ENCODE peak calls at places on chromosome 17, in four cellular contexts. X is GM23338, H is body of pancreas, O is cardiac muscle cell. M is an unnamed sample.

GRCh38 chr17:35727635-35728034 is 3.8 kb upstream of the RASL10B start:
- DNase-seq in X (no peak), H (no peak), O (no peak), M (no peak)

GRCh38 chr17:14301279-14301760 is 439 bp downstream of the HS3ST3B1 start:
- DNase-seq in X (peak; percentile 53), H (no peak), O (no peak), M (no peak)

GRCh38 chr17:9291912-9292562 is 270.7 kb downstream of the NTN1 start:
- DNase-seq in X (peak; percentile 60), H (peak; percentile 46), O (peak; percentile 20), M (no peak)

GRCh38 chr17:36036240-36036639 is 18.5 kb upstream of the CCL23 start:
- DNase-seq in X (no peak), H (no peak), O (no peak), M (no peak)

GRCh38 chr17:56638536-56639177 is 45.2 kb downstream of the NOG start:
- DNase-seq in X (no peak), H (no peak), O (no peak), M (no peak)

GRCh38 chr17:44599298-44600175 is 42.3 kb downstream of the FZD2 start:
- DNase-seq in X (peak; percentile 44), H (peak; percentile 20), O (peak; percentile 98), M (no peak)

GRCh38 chr17:3768786-3769185 is 32.2 kb downstream of the ITGAE start:
- DNase-seq in X (no peak), H (no peak), O (no peak), M (no peak)

GRCh38 chr17:41665566-41666335 is 22.9 kb upstream of the EIF1 start:
- DNase-seq in X (peak; percentile 91), H (peak; percentile 91), O (peak; percentile 88), M (peak; percentile 95)

GRCh38 chr17:61635913-61636432 is 45.0 kb upstream of the NACA2 start:
- DNase-seq in X (peak; percentile 76), H (peak; percentile 49), O (peak; percentile 78), M (no peak)

DNA sequence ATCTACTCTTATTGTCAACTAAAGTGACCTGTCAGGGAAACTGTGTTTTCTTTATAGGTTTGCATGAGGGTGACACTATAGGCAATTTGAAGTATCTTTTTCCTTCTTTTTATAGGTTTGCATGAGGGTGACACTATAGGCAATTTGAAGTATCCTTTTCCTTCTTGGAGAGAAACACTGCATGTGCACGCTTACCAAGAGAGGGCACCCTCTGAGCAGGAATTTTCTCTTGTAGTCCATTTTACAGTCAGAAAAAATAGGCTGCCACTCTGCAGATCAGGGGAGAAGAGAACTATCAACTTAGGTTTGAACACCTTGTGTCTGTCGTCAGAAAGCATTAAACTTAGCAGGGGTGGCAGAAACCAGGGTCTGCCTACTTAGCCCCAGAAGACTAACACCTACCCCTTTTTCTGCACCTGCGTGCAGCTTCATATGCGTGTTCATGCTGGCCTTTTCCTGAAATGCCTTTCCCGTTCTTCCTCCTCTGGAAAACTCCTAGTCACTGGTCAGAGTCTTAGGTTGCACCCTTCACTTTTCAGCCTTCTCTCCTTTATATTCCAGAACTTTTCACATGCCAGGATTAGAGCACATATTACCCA is 16.4 kb upstream of the SMIM36 start:
- DNase-seq in X (peak; percentile 75), H (no peak), O (peak; percentile 80), M (no peak)
- TF ChIP-seq CTCF in X (peak; percentile 75), H (no peak), O (peak; percentile 78), M (peak; percentile 59)

DNA sequence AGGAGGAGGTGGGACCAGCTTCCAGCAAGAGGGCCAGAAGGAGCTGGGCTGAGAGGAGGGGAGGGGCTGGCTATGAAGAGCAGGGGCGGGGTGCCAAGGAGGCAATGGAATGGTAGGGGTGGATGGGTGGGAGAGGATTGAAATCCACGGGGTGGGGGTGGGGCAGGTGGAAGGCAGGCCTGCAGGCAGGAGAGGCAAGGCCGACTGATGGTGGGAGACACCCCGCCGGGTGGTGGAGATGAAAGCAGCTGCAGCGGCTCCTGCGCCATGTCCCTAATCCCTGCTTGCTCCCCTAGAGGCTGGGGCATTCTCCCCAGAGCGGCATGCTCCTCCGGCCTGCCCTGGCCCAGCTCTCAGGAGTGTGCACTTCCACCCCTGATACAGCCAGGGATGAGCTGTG is 27.8 kb upstream of the TAC4 start:
- DNase-seq in X (peak; percentile 57), H (no peak), O (no peak), M (no peak)
- TF ChIP-seq CTCF in X (no peak), H (no peak), O (no peak), M (no peak)

DNA sequence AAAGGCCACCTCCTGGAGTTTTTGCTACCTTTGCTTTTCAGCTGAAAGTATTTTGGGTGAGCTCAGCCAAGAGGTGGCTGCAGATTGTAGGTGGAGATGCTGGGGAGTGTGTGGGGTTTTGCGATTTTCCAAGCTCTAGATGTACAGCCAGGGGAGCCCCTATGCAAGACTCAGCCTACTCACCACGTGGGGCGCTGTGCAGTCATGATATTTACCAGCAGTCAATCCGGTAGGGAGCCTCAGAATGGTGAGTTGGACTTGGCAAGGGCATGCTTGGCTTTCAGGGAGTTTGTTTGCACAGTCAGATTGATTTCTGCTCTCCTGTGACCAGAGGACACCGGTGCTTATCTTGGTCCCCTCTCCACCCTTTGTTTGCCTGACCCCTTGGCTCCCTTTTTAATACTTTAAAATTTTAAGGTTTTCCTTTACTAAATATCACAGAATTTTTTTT is 175.3 kb downstream of the UTP18 start:
- DNase-seq in X (peak; percentile 79), H (peak; percentile 77), O (peak; percentile 24), M (peak; percentile 61)
- TF ChIP-seq CTCF in X (peak; percentile 69), H (peak; percentile 12), O (peak; percentile 28), M (peak; percentile 34)

DNA sequence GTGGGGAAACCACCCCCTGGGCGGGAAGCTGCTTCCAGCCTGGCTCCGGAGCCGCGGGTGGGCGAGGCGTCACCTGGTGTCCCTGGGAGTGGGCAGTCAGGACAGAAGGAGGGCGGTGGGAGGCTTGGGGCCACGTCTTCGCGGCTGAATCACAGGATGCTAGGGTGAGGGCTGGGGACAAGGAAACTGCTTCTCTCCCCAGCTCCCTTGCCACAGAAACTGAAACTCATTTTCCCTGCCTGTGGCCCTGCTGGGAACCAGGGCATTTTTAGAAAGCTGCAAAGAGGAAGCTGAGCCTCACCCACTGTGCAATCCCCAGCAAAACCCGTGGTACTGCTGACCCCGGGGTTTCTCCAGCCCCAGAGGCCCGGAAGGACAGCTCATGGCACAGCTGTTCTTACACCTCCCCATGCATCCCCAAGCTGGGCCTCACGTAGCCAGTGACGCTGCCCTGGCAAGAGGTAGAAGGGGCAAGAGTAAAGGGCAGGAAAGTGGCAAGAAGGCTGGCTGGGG is 8.2 kb downstream of the RHBDF2 start:
- DNase-seq in X (no peak), H (no peak), O (peak; percentile 80), M (peak; percentile 88)
- TF ChIP-seq CTCF in X (no peak), H (no peak), O (no peak), M (no peak)

GRCh38 chr17:63832455-63832854 is 5.0 kb upstream of the FTSJ3 start:
- DNase-seq in X (peak; percentile 30), H (no peak), O (no peak), M (no peak)
- TF ChIP-seq CTCF in X (no peak), H (no peak), O (no peak), M (no peak)

DNA sequence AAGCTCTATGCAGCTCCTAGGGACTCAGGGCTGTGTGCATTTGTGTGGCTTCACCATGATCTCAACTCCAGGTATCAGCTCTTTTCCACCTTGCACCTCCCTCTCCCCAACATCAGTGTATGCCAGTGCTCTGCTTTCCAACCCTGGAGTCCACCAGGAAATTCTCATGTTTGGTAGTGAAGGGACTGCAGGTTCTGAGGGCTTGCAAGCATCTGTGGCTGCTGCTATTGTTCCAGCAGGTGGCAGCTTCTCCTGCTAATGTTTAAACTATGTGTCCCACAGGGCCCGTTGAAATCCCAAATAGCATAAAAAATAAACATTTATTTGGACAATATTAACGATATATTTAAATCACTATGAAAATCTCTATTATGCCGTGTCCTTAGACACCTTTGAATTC is 82.0 kb downstream of the RGS9 start:
- DNase-seq in X (no peak), H (no peak), O (no peak), M (no peak)
- TF ChIP-seq CTCF in X (peak; percentile 23), H (no peak), O (peak; percentile 29), M (no peak)

DNA sequence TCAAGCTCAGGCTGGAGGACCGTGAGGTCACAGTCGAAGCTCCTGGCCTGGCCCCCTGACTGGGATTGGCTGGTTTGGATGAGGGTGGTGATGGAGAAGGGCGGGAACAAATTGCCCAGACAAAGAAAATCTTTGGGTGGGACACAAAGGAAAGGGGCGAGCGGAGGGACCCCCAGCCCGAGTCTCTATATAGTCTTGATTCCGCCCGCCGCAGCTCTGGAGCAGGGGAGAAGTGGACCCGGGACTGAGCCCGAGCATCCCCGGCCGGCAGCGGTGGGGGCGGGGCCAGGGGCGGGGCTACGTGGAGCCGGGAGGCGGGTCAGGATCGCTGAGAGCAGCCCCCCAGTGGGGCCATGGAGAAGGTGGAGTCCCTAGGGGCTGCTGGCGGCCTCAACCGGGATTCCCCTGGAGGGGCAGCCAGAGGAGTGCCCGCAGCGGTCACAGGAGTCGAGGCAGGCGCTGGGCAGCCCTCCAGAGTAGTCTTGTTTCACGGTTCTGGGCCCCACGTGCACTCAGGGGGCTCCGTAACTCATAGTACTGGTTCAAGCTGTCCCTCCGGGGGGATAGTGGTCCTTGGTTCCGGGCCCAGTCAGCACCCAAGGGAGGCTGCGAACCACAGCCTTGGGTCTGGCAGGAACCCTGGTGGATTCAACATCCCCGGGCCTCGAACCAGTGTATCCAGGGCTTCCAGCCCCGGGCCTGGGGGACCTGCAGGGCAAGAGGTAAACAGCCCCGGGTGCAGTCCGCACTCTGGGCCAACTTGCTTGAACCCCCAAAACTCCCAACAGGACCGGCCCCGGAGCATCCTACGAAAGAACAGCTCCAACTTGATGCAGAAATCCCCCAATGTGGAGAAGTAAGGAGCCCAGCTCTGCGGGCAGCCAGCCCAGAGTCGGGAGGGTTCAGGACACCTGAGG is 1.2 kb upstream of the NEURL4 start:
- DNase-seq in X (peak; percentile 92), H (peak; percentile 62), O (peak; percentile 79), M (peak; percentile 83)
- TF ChIP-seq CTCF in X (no peak), H (no peak), O (no peak), M (no peak)